ENCODE peak calls at places on chromosomes 1 and 21, in seven cellular contexts. S is stimulated activated CD4-positive, alpha-beta T cell treated with anti-CD3 and anti-CD28 coated beads, Interleukin-2, amount 100 ng/mL, for 48 hours; H is IMR-90; G is endothelial cell; L is SJSA1; F is mesendoderm; Z is neural crest cell. V is an unnamed sample.

GRCh38 chr1:98794196-98794886 is 132.8 kb downstream of the SNX7 start:
- DNase-seq in H (peak; percentile 72), F (peak; percentile 82), S (peak; percentile 31), Z (peak; percentile 24), G (peak; percentile 39), L (peak; percentile 25), V (peak; percentile 79)

GRCh38 chr1:195345149-195345548 is 1263.1 kb downstream of the KCNT2 start:
- DNase-seq in G (peak; percentile 39), Z (peak; percentile 14), S (no peak), F (peak; percentile 73), L (no peak), H (no peak), V (no peak)

GRCh38 chr1:178538192-178538916 is 25.4 kb downstream of the TEX35 start:
- DNase-seq in F (no peak), Z (no peak), S (no peak), G (no peak), H (peak; percentile 88), L (peak; percentile 18), V (no peak)

GRCh38 chr1:93995837-93996526 is 86.8 kb upstream of the GCLM start:
- DNase-seq in S (no peak), Z (no peak), F (no peak), G (no peak), L (no peak), H (no peak), V (no peak)

GRCh38 chr1:212432163-212432705 is 486 bp upstream of the NENF start:
- DNase-seq in L (no peak), Z (no peak), G (no peak), F (no peak), H (no peak), S (no peak), V (no peak)

GRCh38 chr1:149916193-149916926 is 1.3 kb downstream of the SV2A start:
- DNase-seq in G (no peak), S (no peak), Z (no peak), F (peak; percentile 37), H (no peak), L (no peak), V (no peak)

GRCh38 chr21:25607812-25608737 is 794 bp upstream of the MRPL39 start:
- DNase-seq in L (peak; percentile 68), H (peak; percentile 83), F (peak; percentile 86), G (peak; percentile 72), S (peak; percentile 63), Z (peak; percentile 62), V (peak; percentile 93)

GRCh38 chr1:40640314-40641076 is 25.0 kb downstream of the RIMS3 start:
- DNase-seq in Z (no peak), F (no peak), G (no peak), S (no peak), L (no peak), H (no peak), V (no peak)

GRCh38 chr1:53286950-53287349 is 40.9 kb downstream of the LRP8 start:
- DNase-seq in L (no peak), Z (no peak), G (no peak), S (no peak), F (no peak), H (no peak), V (no peak)

GRCh38 chr1:202045699-202046098 is 35.3 kb downstream of the ELF3 start:
- DNase-seq in F (no peak), S (no peak), G (no peak), L (no peak), H (no peak), Z (no peak), V (no peak)

GRCh38 chr1:111481387-111482221 is 7.8 kb downstream of the C1orf162 start:
- DNase-seq in F (peak; percentile 82), H (peak; percentile 66), L (peak; percentile 52), Z (peak; percentile 47), S (peak; percentile 48), G (peak; percentile 78), V (peak; percentile 86)

GRCh38 chr1:116906812-116907211 is 2.9 kb upstream of the PTGFRN start:
- DNase-seq in S (no peak), L (no peak), Z (no peak), F (no peak), H (no peak), G (no peak), V (no peak)

GRCh38 chr1:224197261-224197600 is 14.2 kb downstream of the DEGS1 start:
- DNase-seq in L (no peak), H (no peak), Z (no peak), G (no peak), F (no peak), S (no peak), V (no peak)

GRCh38 chr1:45913183-45913924 is 109.9 kb downstream of the MAST2 start:
- DNase-seq in Z (no peak), S (no peak), G (no peak), L (no peak), H (peak; percentile 96), F (peak; percentile 94), V (peak; percentile 52)

GRCh38 chr21:36122977-36123376 is 11.9 kb upstream of the CBR3 start:
- DNase-seq in G (no peak), L (no peak), S (no peak), Z (no peak), F (no peak), H (no peak), V (peak; percentile 39)

GRCh38 chr1:69258842-69259241 is 308.9 kb upstream of the LRRC7 start:
- DNase-seq in H (no peak), G (no peak), S (no peak), F (no peak), Z (no peak), L (no peak), V (no peak)

GRCh38 chr1:198934901-198935301 is 296.1 kb downstream of the PTPRC start:
- DNase-seq in G (no peak), L (no peak), H (peak; percentile 51), S (no peak), F (no peak), Z (no peak), V (peak; percentile 78)

GRCh38 chr1:31598980-31599379 is 18.5 kb upstream of the HCRTR1 start:
- DNase-seq in L (no peak), S (no peak), Z (no peak), G (no peak), H (no peak), F (no peak), V (no peak)

GRCh38 chr1:14623090-14623489 is 24.6 kb downstream of the KAZN start:
- DNase-seq in H (no peak), G (no peak), Z (no peak), S (no peak), F (no peak), L (no peak), V (no peak)

GRCh38 chr1:91895832-91896556 is 10.0 kb upstream of the TGFBR3 start:
- DNase-seq in L (no peak), H (peak; percentile 45), S (no peak), Z (no peak), F (no peak), G (no peak), V (no peak)

GRCh38 chr1:26879793-26880192 is 10.3 kb downstream of the GPN2 start:
- DNase-seq in G (no peak), L (no peak), H (no peak), Z (no peak), S (no peak), F (no peak), V (no peak)

GRCh38 chr1:150268342-150268705 is 492 bp downstream of the APH1A start:
- DNase-seq in F (peak; percentile 42), G (peak; percentile 41), Z (no peak), L (no peak), H (no peak), S (peak; percentile 17), V (peak; percentile 69)

GRCh38 chr1:230792691-230793462 is 45.7 kb downstream of the CAPN9 start:
- DNase-seq in L (no peak), F (peak; percentile 13), H (peak; percentile 11), Z (no peak), G (no peak), S (no peak), V (no peak)

GRCh38 chr1:30140566-30140965 is 582.8 kb downstream of the MATN1 start:
- DNase-seq in G (no peak), F (no peak), Z (no peak), S (no peak), L (no peak), H (no peak), V (no peak)

GRCh38 chr1:6412896-6413295 is 6.8 kb downstream of the HES2 start:
- DNase-seq in F (no peak), L (no peak), S (no peak), G (no peak), H (no peak), Z (no peak), V (no peak)

GRCh38 chr1:100629391-100629790 is 90.2 kb upstream of the VCAM1 start:
- DNase-seq in Z (no peak), H (no peak), F (no peak), G (no peak), S (no peak), L (no peak), V (peak; percentile 23)

GRCh38 chr1:169949139-169949538 is 55.4 kb upstream of the SCYL3 start:
- DNase-seq in S (no peak), H (peak; percentile 39), F (no peak), L (no peak), G (no peak), Z (no peak), V (no peak)

GRCh38 chr1:234473123-234473522 is 5.9 kb downstream of the TARBP1 start:
- DNase-seq in L (no peak), F (no peak), G (no peak), Z (no peak), S (no peak), H (no peak), V (no peak)

GRCh38 chr1:153803479-153804056 is 28.4 kb downstream of the SLC27A3 start:
- DNase-seq in F (no peak), H (no peak), Z (no peak), G (no peak), S (no peak), L (no peak), V (no peak)